ENCODE peak calls at places on chromosomes 4 and X, in five cellular contexts. I, U, Q, D and H are unnamed samples.
A peak's percentile ranks its signal among the peaks of the same experiment; 100 is the strongest.

GRCh38 chr4:99324361-99324760 is 3.2 kb upstream of the ADH1B start:
- DNase-seq in D (no peak), Q (no peak), I (no peak), U (no peak), H (no peak)

GRCh38 chrX:109629310-109629709 is 4.3 kb upstream of the KCNE5 start:
- DNase-seq in D (no peak), U (no peak), Q (no peak), I (no peak), H (no peak)

GRCh38 chr4:4852591-4853362 is 6.7 kb upstream of the MSX1 start:
- DNase-seq in I (no peak), D (no peak), Q (peak; percentile 18), U (no peak), H (peak; percentile 31)

GRCh38 chrX:28988246-28988645 is 401.0 kb downstream of the IL1RAPL1 start:
- DNase-seq in I (no peak), U (no peak), D (no peak), Q (no peak), H (no peak)

GRCh38 chrX:97639526-97639925 is 755.8 kb downstream of the RPA4 start:
- DNase-seq in D (no peak), I (no peak), Q (no peak), U (no peak), H (no peak)

GRCh38 chr4:74123065-74123728 is 24.2 kb upstream of the CXCL2 start:
- DNase-seq in U (peak; percentile 32), Q (peak; percentile 29), D (no peak), I (no peak), H (peak; percentile 92)

GRCh38 chr4:4647041-4647440 is 105.2 kb upstream of the STX18 start:
- DNase-seq in I (no peak), D (no peak), Q (peak; percentile 35), U (no peak), H (no peak)

GRCh38 chrX:22963186-22963585 is 36.6 kb upstream of the DDX53 start:
- DNase-seq in Q (no peak), D (no peak), U (no peak), I (no peak), H (no peak)

GRCh38 chrX:45771560-45772340 is 571.1 kb upstream of the DIPK2B start:
- DNase-seq in Q (peak; percentile 87), D (no peak), U (no peak), I (peak; percentile 36), H (no peak)

GRCh38 chr4:38759077-38759789 is 23.6 kb downstream of the TLR10 start:
- DNase-seq in I (peak; percentile 61), Q (peak; percentile 50), U (peak; percentile 63), D (peak; percentile 51), H (peak; percentile 24)

GRCh38 chrX:38087594-38087993 is 81.2 kb downstream of the SYTL5 start:
- DNase-seq in I (no peak), U (no peak), D (no peak), Q (no peak), H (no peak)

GRCh38 chrX:140764401-140764919 is 54.9 kb downstream of the LINC00632 start:
- DNase-seq in I (no peak), U (peak; percentile 14), D (no peak), Q (peak; percentile 65), H (no peak)

GRCh38 chr4:34279011-34279410 is 1965.3 kb downstream of the ARAP2 start:
- DNase-seq in Q (no peak), D (no peak), I (no peak), U (no peak), H (no peak)

GRCh38 chrX:150324035-150324728 is 38.9 kb upstream of the MAMLD1 start:
- DNase-seq in Q (peak; percentile 97), D (no peak), U (no peak), I (no peak), H (peak; percentile 85)

GRCh38 chr4:89660851-89661250 is 176.1 kb downstream of the SNCA start:
- DNase-seq in D (no peak), U (no peak), I (no peak), Q (no peak), H (peak; percentile 15)

GRCh38 chrX:38638952-38639529 is 77.7 kb downstream of the TSPAN7 start:
- DNase-seq in D (no peak), I (no peak), Q (no peak), U (no peak), H (no peak)

GRCh38 chr4:2878346-2878745 is 34.7 kb downstream of the ADD1 start:
- DNase-seq in U (no peak), Q (no peak), I (no peak), D (no peak), H (no peak)

GRCh38 chr4:38802561-38803355 is 1.8 kb downstream of the TLR1 start:
- DNase-seq in I (no peak), Q (no peak), D (no peak), U (no peak), H (no peak)

GRCh38 chr4:113534698-113535097 is 226.8 kb downstream of the CAMK2D start:
- DNase-seq in D (no peak), U (no peak), I (no peak), Q (no peak), H (no peak)

GRCh38 chrX:10240918-10241317 is 84.1 kb downstream of the CLCN4 start:
- DNase-seq in Q (peak; percentile 76), U (no peak), D (no peak), I (no peak), H (peak; percentile 43)

GRCh38 chr4:89995824-89996223 is 101.2 kb downstream of the MMRN1 start:
- DNase-seq in U (no peak), D (no peak), I (no peak), Q (no peak), H (no peak)

GRCh38 chrX:43655961-43656494 is at the start of gene MAOA:
- DNase-seq in D (peak; percentile 66), U (peak; percentile 73), I (no peak), Q (peak; percentile 50), H (peak; percentile 41)

GRCh38 chr4:164926301-164926700 is 49.3 kb downstream of the APELA start:
- DNase-seq in U (no peak), I (no peak), Q (peak; percentile 94), D (peak; percentile 45), H (no peak)

GRCh38 chrX:97909245-97909644 is 1025.5 kb downstream of the RPA4 start:
- DNase-seq in Q (no peak), I (no peak), D (no peak), U (no peak), H (no peak)

GRCh38 chrX:155682834-155683233 is 70.1 kb upstream of the TMLHE start:
- DNase-seq in Q (no peak), D (no peak), I (no peak), U (no peak), H (no peak)

GRCh38 chr4:107734120-107734519 is 14.1 kb upstream of the PAPSS1 start:
- DNase-seq in D (no peak), I (no peak), U (no peak), Q (no peak), H (no peak)